ENCODE peak calls at places on chromosomes 4 and X, in four cellular contexts. N is right atrium auricular region, Z is cardiac muscle cell, L is tibial nerve. X is an unnamed sample. For H3K36me3, the result is how much of the 10 kb centered on the place peaks cover.

GRCh38 chrX:118756111-118756510 is 28.7 kb downstream of the IL13RA1 start:
- DNase-seq in Z (no peak), L (peak), N (no peak), X (no peak)

GRCh38 chr4:6116696-6117285 is 83.6 kb downstream of the JAKMIP1 start:
- DNase-seq in Z (no peak), N (no peak), L (no peak), X (no peak)

GRCh38 chrX:51406688-51407519 is 74.3 kb downstream of the NUDT10 start:
- DNase-seq in Z (no peak), N (no peak), L (no peak), X (no peak)

GRCh38 chr4:73726000-73726399 is 14.4 kb upstream of the CXCL8 start:
- DNase-seq in N (no peak), Z (no peak), L (no peak), X (no peak)

GRCh38 chr4:22962186-22962786 is 269.5 kb downstream of the GBA3 start:
- DNase-seq in N (no peak), L (no peak), Z (peak), X (no peak)

GRCh38 chr4:139227729-139228404 is 50.8 kb upstream of the ELF2 start:
- DNase-seq in Z (peak), L (no peak), N (no peak), X (no peak)

GRCh38 chrX:128698528-128698927 is 646.3 kb upstream of the ACTRT1 start:
- DNase-seq in Z (no peak), L (no peak), N (no peak), X (no peak)

GRCh38 chr4:8394806-8395205 is 45.7 kb downstream of the ACOX3 start:
- DNase-seq in Z (no peak), N (no peak), L (no peak), X (no peak)

GRCh38 chr4:2070421-2071251 is 11.5 kb downstream of the NAT8L start:
- DNase-seq in L (no peak), N (no peak), Z (no peak), X (no peak)

GRCh38 chrX:39953027-39953426 is 144.7 kb downstream of the BCOR start:
- DNase-seq in N (no peak), Z (no peak), L (no peak), X (no peak)

GRCh38 chr4:111323496-111323895 is 700.6 kb upstream of the PITX2 start:
- DNase-seq in L (no peak), Z (no peak), N (no peak), X (no peak)

GRCh38 chr4:48506716-48507115 is 16.7 kb downstream of the ZAR1 start:
- DNase-seq in Z (no peak), L (no peak), N (no peak), X (no peak)

GRCh38 chr4:71239365-71239764 is 99.5 kb upstream of the SLC4A4 start:
- DNase-seq in Z (no peak), L (no peak), N (no peak), X (no peak)

GRCh38 chr4:1293981-1294380 is 4.3 kb downstream of the MAEA start:
- DNase-seq in Z (no peak), L (no peak), N (peak), X (no peak)

GRCh38 chrX:32673193-32673592 is 538.2 kb downstream of the DMD start:
- DNase-seq in L (no peak), Z (peak), N (no peak), X (no peak)

GRCh38 chr4:94798808-94799207 is 41.1 kb downstream of the BMPR1B start:
- DNase-seq in N (no peak), Z (no peak), L (no peak), X (no peak)

GRCh38 chrX:154748712-154749339 is 2.1 kb downstream of the GAB3 start:
- DNase-seq in L (peak), Z (peak), N (no peak), X (peak)
- H3K4me3 ChIP-seq in L (no peak), Z (no peak), N (no peak), X (no peak)

DNA sequence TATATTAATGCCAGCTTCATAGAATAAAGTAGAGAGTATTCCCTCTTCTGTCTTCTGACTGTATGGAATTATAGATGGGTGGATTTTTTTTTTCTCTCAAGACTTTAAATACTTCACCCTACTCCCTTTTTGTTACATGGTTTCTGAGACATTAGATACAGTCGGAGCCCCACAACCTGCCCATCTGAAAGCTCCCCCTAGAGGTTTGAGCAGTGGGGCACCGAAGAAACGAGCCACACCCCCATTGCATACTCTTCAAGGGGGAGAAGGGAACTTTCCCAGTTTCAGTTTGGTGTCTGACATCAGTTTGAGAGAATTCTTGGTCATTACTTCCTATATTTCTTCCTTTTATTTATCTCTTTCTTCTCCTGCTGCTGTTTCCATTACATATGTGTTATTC is 437.6 kb upstream of the AGA start:
- DNase-seq in L (no peak), Z (no peak), N (no peak), X (peak)
- TF ChIP-seq CTCF in L (no peak), Z (no peak), N (no peak), X (peak)

GRCh38 chr4:39323836-39324235 is 42.3 kb downstream of the RFC1 start:
- DNase-seq in Z (no peak), N (no peak), L (no peak), X (no peak)
- H3K36me3 ChIP-seq in Z (under half), N (under half), L (under half), X (under half)

GRCh38 chrX:790780-791360 is 160.3 kb downstream of the SHOX start:
- DNase-seq in L (no peak), Z (no peak), N (no peak), X (no peak)

GRCh38 chrX:793216-793770 is 162.7 kb downstream of the SHOX start:
- DNase-seq in Z (no peak), N (no peak), L (no peak), X (no peak)

GRCh38 chrX:789096-789495 is 158.5 kb downstream of the SHOX start:
- DNase-seq in L (no peak), Z (no peak), N (no peak), X (no peak)

GRCh38 chrX:790031-790430 is 159.4 kb downstream of the SHOX start:
- DNase-seq in Z (no peak), L (no peak), N (no peak), X (no peak)

DNA sequence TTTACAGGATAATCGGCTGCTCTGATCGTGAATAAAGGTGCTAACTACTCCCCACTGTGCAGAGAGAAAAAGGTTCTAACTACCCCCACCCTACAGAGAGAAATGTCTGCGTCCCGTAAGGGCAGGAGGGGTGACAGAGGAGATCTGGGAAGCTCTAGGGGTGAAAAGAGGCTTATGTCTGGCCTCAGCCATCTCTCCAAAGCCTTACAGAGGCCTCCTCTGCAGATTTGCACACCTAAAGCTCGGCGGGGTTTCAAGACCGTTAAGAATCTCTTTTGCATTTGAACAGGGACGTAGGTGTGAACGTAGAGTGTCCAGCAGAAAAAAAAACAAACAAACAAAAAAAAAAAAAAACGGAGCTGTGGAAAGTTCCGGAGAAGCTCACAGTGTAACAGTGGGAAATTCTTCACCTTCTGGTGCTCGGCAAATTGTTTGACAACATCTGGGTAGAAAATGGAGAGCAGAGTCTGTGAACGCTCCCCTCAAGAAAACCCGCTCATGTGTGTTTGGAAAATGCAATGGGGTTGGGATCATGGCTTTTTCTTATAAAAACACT is 161.0 kb downstream of the SHOX start:
- DNase-seq in Z (no peak), N (no peak), L (no peak), X (no peak)
- H3K4me3 ChIP-seq in Z (no peak), N (no peak), L (no peak), X (no peak)

GRCh38 chrX:130543603-130544002 is 141.8 kb downstream of the RBMX2 start:
- DNase-seq in Z (no peak), L (no peak), N (no peak), X (no peak)
- TF ChIP-seq CTCF in Z (no peak), L (no peak), N (no peak), X (no peak)

DNA sequence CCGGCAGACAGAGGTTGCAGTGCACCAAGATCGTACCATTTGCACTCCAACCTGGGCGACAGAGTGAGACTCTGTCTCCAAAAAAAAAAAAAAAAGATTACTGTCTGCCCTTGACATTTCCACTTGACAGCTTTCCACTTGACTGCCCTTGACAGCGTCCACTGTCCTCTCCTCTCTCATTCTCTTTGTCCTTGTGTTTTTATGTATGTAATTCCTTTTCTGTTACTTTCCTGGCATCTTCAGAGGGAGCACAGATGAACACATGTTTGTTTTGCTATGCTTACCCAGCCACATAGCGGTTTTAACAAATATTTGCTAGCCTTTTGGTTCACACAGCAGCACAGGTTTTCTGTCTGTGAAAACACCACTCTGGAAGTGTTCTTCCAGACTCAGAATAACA is 26.2 kb downstream of the SYAP1 start:
- DNase-seq in L (no peak), N (no peak), Z (no peak), X (no peak)
- H3K36me3 ChIP-seq in L (under half), N (half or more), Z (under half), X (under half)

DNA sequence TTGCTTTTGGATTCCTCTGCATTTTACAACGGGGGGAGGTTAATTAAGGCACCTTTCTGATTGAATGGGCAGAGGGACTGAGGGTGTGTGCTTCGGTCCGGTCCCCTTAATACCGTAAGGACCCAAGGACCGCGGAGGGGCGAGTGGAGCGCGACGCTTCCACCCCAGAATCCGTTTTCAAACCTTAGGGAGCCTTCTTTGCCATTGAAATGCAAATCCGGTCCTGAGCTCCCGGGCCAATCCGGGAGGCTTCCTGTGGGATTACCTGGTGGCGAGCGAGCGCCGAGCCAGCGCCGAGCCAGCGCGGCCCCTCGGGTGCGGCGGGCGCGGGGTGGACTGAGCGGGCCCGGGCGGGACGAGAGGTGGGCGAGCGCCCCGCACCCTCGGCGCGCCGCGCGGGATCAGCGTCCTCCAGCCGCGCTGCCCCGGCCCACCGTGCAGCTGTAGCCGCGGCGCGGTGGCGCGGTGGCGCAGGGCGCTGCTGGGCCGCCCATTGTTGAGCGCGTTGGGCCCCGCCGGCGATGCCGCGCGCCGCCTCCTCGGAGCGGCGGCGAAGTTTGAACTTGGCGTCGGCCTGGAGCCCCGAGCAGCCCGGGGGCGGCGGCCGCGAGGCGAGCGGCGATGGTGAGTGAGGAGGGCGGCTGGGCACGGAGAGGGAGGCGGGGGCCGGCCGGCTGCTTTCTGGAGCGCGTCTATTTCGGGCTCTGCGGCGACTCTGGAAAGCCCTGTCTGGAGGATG is 208.7 kb downstream of the SOWAHB start:
- DNase-seq in L (peak), N (no peak), Z (peak), X (peak)
- H3K4me3 ChIP-seq in L (peak), N (peak), Z (peak), X (peak)

X was measured in BE2C.